ENCODE peak calls at places on chromosomes 11 and 22, in five cellular contexts. J, W, B, M and T are unnamed samples.

GRCh38 chr22:37279469-37279868 is 2.8 kb upstream of the CYTH4 start:
- DNase-seq in M (no peak), J (peak), B (no peak), W (no peak), T (no peak)

GRCh38 chr11:63663809-63664208 is 7.4 kb downstream of the ATL3 start:
- DNase-seq in M (no peak), W (no peak), B (no peak), J (no peak), T (peak)

GRCh38 chr11:123381817-123382554 is 48.1 kb upstream of the GRAMD1B start:
- DNase-seq in J (no peak), M (no peak), W (no peak), B (no peak), T (no peak)

GRCh38 chr11:46697303-46697702 is 3.1 kb downstream of the ARHGAP1 start:
- DNase-seq in W (no peak), B (no peak), J (no peak), M (no peak), T (no peak)

GRCh38 chr22:19765477-19766234 is 5.1 kb downstream of the TBX1 start:
- DNase-seq in J (peak), M (peak), W (peak), B (no peak), T (peak)

GRCh38 chr11:47918882-47919495 is 61.4 kb upstream of the PTPRJ start:
- DNase-seq in W (no peak), B (no peak), J (no peak), M (no peak), T (no peak)

GRCh38 chr22:45972091-45972867 is 4.7 kb downstream of the WNT7B start:
- DNase-seq in W (peak), B (no peak), J (peak), M (no peak), T (peak)

GRCh38 chr22:17896552-17896951 is 122.3 kb upstream of the BID start:
- DNase-seq in B (no peak), J (no peak), M (peak), W (peak), T (peak)

GRCh38 chr11:129286813-129287212 is 88.8 kb upstream of the BARX2 start:
- DNase-seq in J (no peak), M (no peak), B (no peak), W (no peak), T (no peak)
- TF ChIP-seq CTCF in J (no peak), M (no peak), B (no peak), W (no peak), T (no peak)

GRCh38 chr11:66281776-66282467 is 3.9 kb downstream of the CNIH2 start:
- DNase-seq in J (no peak), B (no peak), M (no peak), W (no peak), T (no peak)
- TF ChIP-seq CTCF in J (no peak), B (no peak), M (no peak), W (no peak), T (no peak)

GRCh38 chr11:75328426-75329277 is 22.8 kb downstream of the ARRB1 start:
- DNase-seq in W (peak), J (no peak), M (peak), B (peak), T (peak)
- TF ChIP-seq CTCF in W (peak), J (no peak), M (peak), B (peak), T (peak)

GRCh38 chr11:133052537-133052936 is 479.8 kb downstream of the OPCML start:
- DNase-seq in W (no peak), J (no peak), M (no peak), B (no peak), T (no peak)

GRCh38 chr11:133064152-133064877 is 468.0 kb downstream of the OPCML start:
- DNase-seq in J (no peak), W (peak), B (peak), M (peak), T (peak)

DNA sequence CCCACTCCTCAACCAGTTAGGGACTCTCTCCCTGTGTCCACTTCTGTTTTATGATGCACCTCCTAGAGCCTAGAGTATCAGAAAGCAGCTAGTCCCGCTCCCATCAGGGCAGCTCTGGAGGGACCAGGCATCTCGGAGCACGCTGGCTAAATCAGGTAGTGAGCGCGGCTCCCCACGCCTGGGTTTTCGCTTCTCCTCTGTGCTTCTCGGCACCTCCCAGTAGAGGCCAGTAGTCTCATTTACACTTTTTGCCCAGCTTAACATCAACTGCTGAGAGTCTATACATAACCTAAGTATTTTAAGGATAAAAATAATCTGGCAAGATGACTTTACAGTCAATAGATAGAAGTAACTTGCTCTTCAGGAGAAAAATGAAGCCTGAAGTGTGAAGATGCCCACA is 473.8 kb downstream of the OPCML start:
- DNase-seq in B (no peak), W (peak), M (no peak), J (no peak), T (peak)
- TF ChIP-seq CTCF in B (no peak), W (peak), M (no peak), J (no peak), T (peak)

DNA sequence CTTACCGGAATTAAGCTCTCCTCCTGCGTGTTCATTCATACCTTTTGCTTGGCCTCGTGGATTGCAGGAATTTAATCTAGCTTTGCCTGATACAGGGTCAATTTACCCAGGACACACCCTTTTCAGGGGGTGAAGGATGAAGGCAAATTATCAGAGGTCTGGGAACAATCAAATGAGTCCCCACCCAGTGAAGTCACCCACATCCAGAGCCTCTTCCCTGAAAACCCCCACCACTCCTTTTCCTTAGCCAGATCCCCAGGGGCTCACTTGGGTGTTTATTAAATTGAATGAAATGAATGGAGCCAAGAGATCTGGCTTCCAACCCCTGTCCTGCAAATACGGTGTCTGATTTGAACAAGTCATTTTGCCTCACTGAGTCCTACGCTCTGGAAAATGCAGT is 31.0 kb upstream of the LIPT2 start:
- DNase-seq in M (no peak), J (no peak), W (no peak), B (no peak), T (no peak)
- TF ChIP-seq CTCF in M (no peak), J (no peak), W (no peak), B (no peak), T (no peak)

GRCh38 chr22:32123657-32124056 is 35.4 kb downstream of the C22orf42 start:
- DNase-seq in W (peak), B (no peak), J (no peak), M (no peak), T (peak)
- TF ChIP-seq CTCF in W (peak), B (no peak), J (no peak), M (no peak), T (peak)

GRCh38 chr22:41021655-41022454 is 70.5 kb upstream of the EP300 start:
- DNase-seq in W (peak), M (peak), J (peak), B (peak), T (peak)
- TF ChIP-seq CTCF in W (no peak), M (no peak), J (no peak), B (no peak), T (peak)